ENCODE peak calls at places on chromosomes 13 and 19, in eight cellular contexts. H, D, T, E, Y, Q, F and V are unnamed samples.
A peak's percentile ranks its signal among the peaks of the same experiment; 100 is the strongest.

GRCh38 chr19:48741222-48741999 is 1.0 kb upstream of the RASIP1 start:
- DNase-seq in H (no peak), D (no peak), T (no peak), E (peak; percentile 80), Y (peak; percentile 67), Q (peak; percentile 74), F (no peak), V (no peak)

GRCh38 chr13:113152894-113153809 is 5.3 kb upstream of the PROZ start:
- DNase-seq in H (peak; percentile 45), D (peak; percentile 31), T (no peak), E (peak; percentile 87), Y (peak; percentile 73), Q (peak; percentile 61), F (peak; percentile 22), V (peak; percentile 29)

GRCh38 chr13:33543631-33544030 is 258.1 kb upstream of the STARD13 start:
- DNase-seq in H (no peak), D (no peak), T (no peak), E (no peak), Y (no peak), Q (no peak), F (no peak), V (no peak)

GRCh38 chr19:48461982-48462655 is 6.7 kb downstream of the KCNJ14 start:
- DNase-seq in H (no peak), D (no peak), T (no peak), E (peak; percentile 73), Y (no peak), Q (no peak), F (no peak), V (no peak)

GRCh38 chr19:38394488-38394887 is 6.0 kb downstream of the SPRED3 start:
- DNase-seq in H (no peak), D (no peak), T (no peak), E (no peak), Y (no peak), Q (no peak), F (no peak), V (peak; percentile 52)

GRCh38 chr13:51731759-51732158 is 72.2 kb downstream of the DHRS12 start:
- DNase-seq in H (no peak), D (no peak), T (no peak), E (no peak), Y (no peak), Q (no peak), F (no peak), V (no peak)

GRCh38 chr13:74675185-74675584 is 541.0 kb upstream of the KLF12 start:
- DNase-seq in H (no peak), D (no peak), T (no peak), E (no peak), Y (no peak), Q (no peak), F (peak; percentile 75), V (no peak)

GRCh38 chr13:62212246-62212645 is 796.6 kb upstream of the PCDH20 start:
- DNase-seq in H (no peak), D (no peak), T (no peak), E (peak; percentile 59), Y (no peak), Q (no peak), F (no peak), V (no peak)

GRCh38 chr13:67259208-67259607 is 29.1 kb upstream of the PCDH9 start:
- DNase-seq in H (no peak), D (no peak), T (no peak), E (no peak), Y (no peak), Q (no peak), F (no peak), V (no peak)

GRCh38 chr13:74487091-74487722 is 353.0 kb upstream of the KLF12 start:
- DNase-seq in H (no peak), D (no peak), T (no peak), E (peak; percentile 35), Y (no peak), Q (no peak), F (no peak), V (no peak)

GRCh38 chr19:43465468-43466120 is at the start of gene LYPD3:
- DNase-seq in H (peak; percentile 38), D (no peak), T (no peak), E (peak; percentile 86), Y (no peak), Q (no peak), F (no peak), V (no peak)

GRCh38 chr13:78777973-78778372 is 119.0 kb upstream of the OBI1 start:
- DNase-seq in H (no peak), D (no peak), T (no peak), E (no peak), Y (no peak), Q (no peak), F (no peak), V (no peak)

GRCh38 chr13:99501952-99502310 is 659 bp downstream of the TM9SF2 start:
- DNase-seq in H (no peak), D (no peak), T (no peak), E (no peak), Y (no peak), Q (peak; percentile 33), F (peak; percentile 18), V (no peak)

GRCh38 chr13:62653371-62653770 is 1237.7 kb upstream of the PCDH20 start:
- DNase-seq in H (no peak), D (no peak), T (no peak), E (no peak), Y (no peak), Q (no peak), F (no peak), V (no peak)

GRCh38 chr19:15297416-15298224 is 34.7 kb downstream of the BRD4 start:
- DNase-seq in H (no peak), D (no peak), T (no peak), E (no peak), Y (no peak), Q (no peak), F (peak; percentile 64), V (no peak)

GRCh38 chr13:74575729-74576125 is 441.5 kb upstream of the KLF12 start:
- DNase-seq in H (peak; percentile 35), D (peak; percentile 36), T (peak; percentile 32), E (peak; percentile 84), Y (peak; percentile 88), Q (peak; percentile 22), F (peak; percentile 49), V (peak; percentile 31)

GRCh38 chr19:12647047-12647446 is 19.5 kb downstream of the MAN2B1 start:
- DNase-seq in H (no peak), D (no peak), T (no peak), E (peak; percentile 41), Y (no peak), Q (no peak), F (no peak), V (no peak)

GRCh38 chr19:3281026-3281425 is 56.6 kb downstream of the CELF5 start:
- DNase-seq in H (no peak), D (no peak), T (no peak), E (no peak), Y (no peak), Q (no peak), F (no peak), V (no peak)

GRCh38 chr19:49887037-49887652 is 9.5 kb downstream of the IL4I1 start:
- DNase-seq in H (no peak), D (no peak), T (no peak), E (no peak), Y (no peak), Q (no peak), F (no peak), V (no peak)

GRCh38 chr13:50697746-50698526 is 145.6 kb downstream of the DLEU7 start:
- DNase-seq in H (no peak), D (no peak), T (no peak), E (no peak), Y (no peak), Q (no peak), F (no peak), V (no peak)

GRCh38 chr13:98225036-98225940 is 48.2 kb upstream of the RNF113B start:
- DNase-seq in H (no peak), D (no peak), T (no peak), E (no peak), Y (no peak), Q (no peak), F (no peak), V (no peak)

GRCh38 chr13:73835138-73835721 is 299.0 kb downstream of the KLF12 start:
- DNase-seq in H (no peak), D (no peak), T (no peak), E (no peak), Y (no peak), Q (no peak), F (peak; percentile 29), V (no peak)

GRCh38 chr19:15508035-15508710 is at the start of gene CYP4F22:
- DNase-seq in H (no peak), D (no peak), T (no peak), E (peak; percentile 76), Y (no peak), Q (no peak), F (no peak), V (no peak)

GRCh38 chr13:24196593-24197197 is 36.2 kb downstream of the SPATA13 start:
- DNase-seq in H (no peak), D (no peak), T (no peak), E (no peak), Y (no peak), Q (no peak), F (no peak), V (no peak)

GRCh38 chr13:108227651-108228272 is 9.6 kb downstream of the ABHD13 start:
- DNase-seq in H (no peak), D (no peak), T (no peak), E (no peak), Y (no peak), Q (no peak), F (no peak), V (no peak)

GRCh38 chr13:89115307-89115706 is 1444.1 kb downstream of the SLITRK5 start:
- DNase-seq in H (no peak), D (no peak), T (no peak), E (no peak), Y (no peak), Q (no peak), F (no peak), V (no peak)

GRCh38 chr19:32404939-32405430 is 585 bp upstream of the DPY19L3 start:
- DNase-seq in H (peak; percentile 72), D (peak; percentile 35), T (no peak), E (peak; percentile 90), Y (peak; percentile 81), Q (peak; percentile 56), F (peak; percentile 16), V (no peak)

GRCh38 chr13:101698400-101698799 is 245.9 kb downstream of the ITGBL1 start:
- DNase-seq in H (no peak), D (no peak), T (no peak), E (no peak), Y (no peak), Q (no peak), F (no peak), V (no peak)
- H3K27ac ChIP-seq in H (no peak overlapping the region), D (peak overlapping the region; percentile 49), T (no peak overlapping the region), E (no peak overlapping the region), Y (no peak overlapping the region), Q (no peak overlapping the region), F (no peak overlapping the region), V (no peak overlapping the region)

GRCh38 chr19:16614941-16615340 is 13.1 kb downstream of the MED26 start:
- DNase-seq in H (no peak), D (no peak), T (no peak), E (no peak), Y (no peak), Q (no peak), F (no peak), V (no peak)
- H3K9me3 ChIP-seq in H (no peaks in the 10 kb centered on the region), D (no peaks in the 10 kb centered on the region), T (no peaks in the 10 kb centered on the region), E (no peaks in the 10 kb centered on the region), Y (no peaks in the 10 kb centered on the region), Q (no peaks in the 10 kb centered on the region), F (no peaks in the 10 kb centered on the region), V (no peaks in the 10 kb centered on the region)

GRCh38 chr19:40511487-40511886 is 44.7 kb downstream of the SPTBN4 start:
- DNase-seq in H (no peak), D (no peak), T (no peak), E (no peak), Y (no peak), Q (no peak), F (no peak), V (no peak)
- TF ChIP-seq CTCF in H (no peak), D (no peak), T (no peak), E (no peak), Y (no peak), Q (no peak), F (no peak), V (no peak)

GRCh38 chr19:42421101-42421500 is 6.1 kb downstream of the LIPE start:
- DNase-seq in H (no peak), D (no peak), T (no peak), E (no peak), Y (no peak), Q (no peak), F (no peak), V (no peak)
- H3K27ac ChIP-seq in H (peak overlapping the region; percentile 78), D (peak overlapping the region; percentile 45), T (no peak overlapping the region), E (peak overlapping the region; percentile 34), Y (peak overlapping the region; percentile 77), Q (peak overlapping the region; percentile 55), F (no peak overlapping the region), V (no peak overlapping the region)